ENCODE peak calls at places on chromosomes 7 and 10, in eight cellular contexts. S is coronary artery, J is colonic mucosa, L is A549, R is SK-N-SH, V is fibroblast of lung, G is BJ, M is brain microvascular endothelial cell. X is an unnamed sample.

GRCh38 chr7:151172273-151173141 is 5.0 kb upstream of the GBX1 start:
- DNase-seq in S (peak), J (peak), L (peak), R (peak), V (peak), G (peak), M (peak), X (peak)

GRCh38 chr10:43998021-43998809 is 349.5 kb upstream of the ZNF32 start:
- DNase-seq in S (no peak), J (no peak), L (no peak), R (no peak), V (peak), G (no peak), M (no peak), X (peak)

GRCh38 chr10:3567291-3567963 is 217.6 kb downstream of the KLF6 start:
- DNase-seq in S (no peak), J (no peak), L (no peak), R (no peak), V (no peak), G (no peak), M (no peak), X (no peak)

GRCh38 chr10:99835947-99836346 is 53.5 kb downstream of the ABCC2 start:
- DNase-seq in S (no peak), J (no peak), L (no peak), R (no peak), V (no peak), G (no peak), M (no peak), X (no peak)

GRCh38 chr7:80791509-80791929 is 127.3 kb downstream of the SEMA3C start:
- DNase-seq in S (no peak), J (no peak), L (no peak), R (peak), V (no peak), G (no peak), M (no peak), X (no peak)

GRCh38 chr10:48523820-48524758 is 80.8 kb downstream of the ARHGAP22 start:
- DNase-seq in S (peak), J (no peak), L (peak), R (peak), V (no peak), G (no peak), M (no peak), X (peak)

GRCh38 chr10:35027567-35027966 is 62.6 kb downstream of the CUL2 start:
- DNase-seq in S (no peak), J (no peak), L (no peak), R (peak), V (peak), G (peak), M (no peak), X (no peak)

GRCh38 chr10:78045856-78046255 is 12.2 kb downstream of the RPS24 start:
- DNase-seq in S (no peak), J (no peak), L (no peak), R (no peak), V (no peak), G (no peak), M (no peak), X (no peak)

GRCh38 chr10:31867646-31868045 is 61.0 kb downstream of the ARHGAP12 start:
- DNase-seq in S (no peak), J (no peak), L (peak), R (no peak), V (peak), G (no peak), M (no peak), X (peak)

GRCh38 chr10:69908071-69908470 is 106.4 kb downstream of the COL13A1 start:
- DNase-seq in S (no peak), J (no peak), L (no peak), R (no peak), V (no peak), G (no peak), M (no peak), X (peak)

GRCh38 chr10:35642023-35642792 is at the start of gene FZD8:
- DNase-seq in S (peak), J (peak), L (peak), R (peak), V (peak), G (peak), M (peak), X (peak)

GRCh38 chr7:44396498-44396897 is 71.1 kb upstream of the CAMK2B start:
- DNase-seq in S (no peak), J (no peak), L (no peak), R (no peak), V (no peak), G (no peak), M (no peak), X (no peak)

GRCh38 chr7:80127412-80128150 is 7.0 kb upstream of the GNAI1 start:
- DNase-seq in S (no peak), J (no peak), L (no peak), R (no peak), V (no peak), G (no peak), M (no peak), X (no peak)

GRCh38 chr7:100585511-100586265 is at the start of gene LRCH4:
- DNase-seq in S (no peak), J (peak), L (peak), R (peak), V (no peak), G (no peak), M (peak), X (peak)

GRCh38 chr7:70704921-70705346 is 427.0 kb upstream of the GALNT17 start:
- DNase-seq in S (no peak), J (no peak), L (no peak), R (no peak), V (peak), G (no peak), M (no peak), X (no peak)

GRCh38 chr7:99041526-99041925 is 102.4 kb downstream of the SMURF1 start:
- DNase-seq in S (no peak), J (peak), L (peak), R (no peak), V (no peak), G (no peak), M (no peak), X (no peak)

GRCh38 chr10:77909755-77910375 is 16.7 kb downstream of the DLG5 start:
- DNase-seq in S (no peak), J (peak), L (peak), R (no peak), V (peak), G (no peak), M (peak), X (peak)

GRCh38 chr10:129079705-129080104 is 387.3 kb upstream of the MGMT start:
- DNase-seq in S (no peak), J (peak), L (no peak), R (no peak), V (no peak), G (no peak), M (no peak), X (no peak)

GRCh38 chr7:155001756-155002410 is 1.0 kb downstream of the PAXIP1 start:
- DNase-seq in S (no peak), J (no peak), L (peak), R (no peak), V (peak), G (no peak), M (no peak), X (peak)

GRCh38 chr10:42934351-42934811 is 142.5 kb upstream of the RET start:
- DNase-seq in S (no peak), J (no peak), L (no peak), R (no peak), V (no peak), G (no peak), M (no peak), X (no peak)

GRCh38 chr10:53786236-53786635 is 1013.7 kb upstream of the MBL2 start:
- DNase-seq in S (no peak), J (no peak), L (peak), R (no peak), V (no peak), G (no peak), M (no peak), X (no peak)

GRCh38 chr7:115338016-115338415 is 416.1 kb downstream of the MDFIC start:
- DNase-seq in S (no peak), J (no peak), L (no peak), R (no peak), V (no peak), G (no peak), M (no peak), X (no peak)

GRCh38 chr10:127386606-127387327 is 162.3 kb upstream of the NPS start:
- DNase-seq in S (peak), J (no peak), L (no peak), R (no peak), V (no peak), G (no peak), M (no peak), X (no peak)

GRCh38 chr10:66622050-66622449 is 303.8 kb upstream of the LRRTM3 start:
- DNase-seq in S (no peak), J (no peak), L (no peak), R (no peak), V (no peak), G (no peak), M (no peak), X (no peak)

GRCh38 chr10:49617281-49618020 is 3.6 kb downstream of the CHAT start:
- DNase-seq in S (peak), J (no peak), L (no peak), R (peak), V (no peak), G (no peak), M (no peak), X (no peak)

GRCh38 chr10:52409195-52409594 is 95.1 kb downstream of the DKK1 start:
- DNase-seq in S (no peak), J (no peak), L (no peak), R (no peak), V (no peak), G (no peak), M (no peak), X (no peak)

GRCh38 chr7:155369-156000 is 36.9 kb upstream of the FAM20C start:
- DNase-seq in S (no peak), J (no peak), L (no peak), R (no peak), V (peak), G (no peak), M (no peak), X (no peak)

GRCh38 chr7:4245866-4246470 is 436.1 kb upstream of the FOXK1 start:
- DNase-seq in S (no peak), J (no peak), L (no peak), R (no peak), V (no peak), G (no peak), M (no peak), X (no peak)

GRCh38 chr7:28067171-28067570 is 113.4 kb downstream of the JAZF1 start:
- DNase-seq in S (no peak), J (no peak), L (no peak), R (no peak), V (no peak), G (no peak), M (no peak), X (no peak)

GRCh38 chr10:69895759-69896158 is 94.1 kb downstream of the COL13A1 start:
- DNase-seq in S (no peak), J (no peak), L (no peak), R (peak), V (peak), G (peak), M (peak), X (peak)

GRCh38 chr7:121352323-121352722 is 23.5 kb downstream of the WNT16 start:
- DNase-seq in S (no peak), J (no peak), L (no peak), R (no peak), V (no peak), G (no peak), M (no peak), X (no peak)

GRCh38 chr10:7407368-7408002 is 3.3 kb downstream of the SFMBT2 start:
- DNase-seq in S (peak), J (no peak), L (no peak), R (no peak), V (peak), G (no peak), M (no peak), X (no peak)

GRCh38 chr7:18320422-18320821 is 175.1 kb upstream of the HDAC9 start:
- DNase-seq in S (no peak), J (no peak), L (no peak), R (no peak), V (peak), G (no peak), M (no peak), X (no peak)

DNA sequence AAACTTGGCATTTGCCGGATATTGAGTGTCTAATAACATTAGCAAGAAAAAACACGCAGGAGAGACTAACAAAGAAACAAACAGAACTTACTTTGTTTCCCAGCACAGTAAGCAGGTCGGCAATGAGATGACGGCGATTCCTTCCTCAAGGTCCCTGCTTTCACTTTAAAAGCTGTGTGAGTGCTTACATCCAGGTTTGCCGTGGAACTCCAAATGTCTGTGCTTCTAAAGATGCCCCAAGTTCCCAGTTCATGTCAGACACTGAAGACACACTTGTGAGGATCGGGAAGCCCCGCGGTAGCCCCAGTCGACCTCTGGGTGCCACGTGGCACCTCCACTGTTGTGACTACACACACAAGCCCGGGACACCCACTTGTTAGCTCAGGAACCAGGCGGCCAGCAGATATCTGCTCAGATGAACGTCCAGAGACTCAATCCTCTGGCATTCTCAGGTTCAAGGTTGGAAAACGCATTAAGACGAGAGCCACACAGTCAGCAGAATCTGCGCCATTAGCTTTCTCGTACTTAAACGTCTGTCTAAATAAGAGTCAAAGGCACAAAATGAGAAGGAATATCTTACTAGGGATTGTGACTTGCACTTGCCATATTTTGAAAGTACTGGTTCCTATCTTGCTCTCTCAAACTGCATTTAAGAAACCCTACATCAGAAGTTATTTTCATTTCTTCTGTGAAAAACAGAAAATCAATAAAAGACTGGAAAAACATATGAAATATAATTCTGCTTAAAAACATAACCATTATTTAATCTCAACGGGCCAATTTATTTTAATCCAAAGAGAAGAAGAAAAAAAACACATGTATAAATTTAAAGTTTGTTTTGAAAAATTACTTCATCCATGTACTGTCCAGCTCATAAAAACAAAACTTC is 207.6 kb upstream of the KLF14 start:
- DNase-seq in S (no peak), J (peak), L (peak), R (no peak), V (peak), G (no peak), M (peak), X (no peak)
- H3K4me3 ChIP-seq in S (peak), J (peak), L (peak), R (peak), V (peak), G (peak), M (peak), X (peak)

GRCh38 chr7:106094780-106095179 is 17.3 kb downstream of the SYPL1 start:
- DNase-seq in S (no peak), J (no peak), L (no peak), R (no peak), V (no peak), G (no peak), M (no peak), X (no peak)
- TF ChIP-seq CTCF in S (no peak), J (no peak), L (no peak), R (no peak), V (no peak), G (no peak), M (no peak), X (no peak)

GRCh38 chr10:132540456-132540855 is 2.9 kb downstream of the INPP5A start:
- DNase-seq in S (no peak), J (no peak), L (no peak), R (no peak), V (peak), G (no peak), M (peak), X (peak)
- H3K4me3 ChIP-seq in S (peak), J (no peak), L (no peak), R (no peak), V (peak), G (peak), M (peak), X (peak)

DNA sequence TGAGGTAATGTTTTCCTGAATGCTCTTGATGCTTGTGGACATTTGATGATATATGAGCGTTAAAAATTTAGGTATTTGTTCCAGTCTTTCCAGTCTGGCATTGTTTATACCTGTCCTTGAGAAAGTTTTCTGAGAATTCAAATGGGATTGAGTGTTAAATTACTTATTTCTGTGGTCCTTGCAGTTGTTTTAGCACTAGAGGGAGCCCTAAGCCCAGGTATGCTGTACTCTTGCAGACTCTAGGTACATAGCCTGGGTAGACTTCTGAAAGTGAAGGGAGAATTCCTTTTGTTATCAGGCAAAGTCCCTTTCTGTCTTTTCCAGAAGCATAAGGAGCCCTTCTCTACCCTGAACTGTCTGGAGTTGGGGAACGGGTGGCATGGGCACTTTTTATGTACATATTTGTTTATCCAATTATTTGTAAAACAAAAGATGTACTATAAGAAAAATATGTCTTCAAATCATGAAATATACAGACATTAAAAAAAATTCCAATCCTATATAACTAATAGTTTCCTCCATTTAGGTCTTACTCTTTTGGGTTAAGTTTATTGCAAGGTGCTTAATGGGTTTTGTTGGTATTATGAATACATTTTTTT is 262.1 kb downstream of the ATRNL1 start:
- DNase-seq in S (no peak), J (peak), L (peak), R (peak), V (peak), G (peak), M (peak), X (peak)
- TF ChIP-seq CTCF in S (peak), J (peak), L (peak), R (peak), V (peak), G (peak), M (peak), X (peak)

GRCh38 chr10:102117391-102118159 is 2.6 kb downstream of the LDB1 start:
- DNase-seq in S (peak), J (peak), L (peak), R (peak), V (peak), G (no peak), M (no peak), X (peak)

GRCh38 chr10:102113261-102113955 is 6.8 kb downstream of the LDB1 start:
- DNase-seq in S (no peak), J (no peak), L (no peak), R (no peak), V (no peak), G (no peak), M (no peak), X (peak)

GRCh38 chr10:102114861-102115618 is 5.1 kb downstream of the LDB1 start:
- DNase-seq in S (peak), J (peak), L (peak), R (peak), V (peak), G (no peak), M (peak), X (peak)

GRCh38 chr10:102113956-102114857 is 6.0 kb downstream of the LDB1 start:
- DNase-seq in S (no peak), J (peak), L (no peak), R (peak), V (peak), G (no peak), M (no peak), X (peak)

GRCh38 chr10:102115775-102116174 is 4.4 kb downstream of the LDB1 start:
- DNase-seq in S (no peak), J (no peak), L (no peak), R (no peak), V (no peak), G (no peak), M (no peak), X (no peak)
- H3K4me3 ChIP-seq in S (peak), J (no peak), L (no peak), R (peak), V (no peak), G (no peak), M (no peak), X (peak)

DNA sequence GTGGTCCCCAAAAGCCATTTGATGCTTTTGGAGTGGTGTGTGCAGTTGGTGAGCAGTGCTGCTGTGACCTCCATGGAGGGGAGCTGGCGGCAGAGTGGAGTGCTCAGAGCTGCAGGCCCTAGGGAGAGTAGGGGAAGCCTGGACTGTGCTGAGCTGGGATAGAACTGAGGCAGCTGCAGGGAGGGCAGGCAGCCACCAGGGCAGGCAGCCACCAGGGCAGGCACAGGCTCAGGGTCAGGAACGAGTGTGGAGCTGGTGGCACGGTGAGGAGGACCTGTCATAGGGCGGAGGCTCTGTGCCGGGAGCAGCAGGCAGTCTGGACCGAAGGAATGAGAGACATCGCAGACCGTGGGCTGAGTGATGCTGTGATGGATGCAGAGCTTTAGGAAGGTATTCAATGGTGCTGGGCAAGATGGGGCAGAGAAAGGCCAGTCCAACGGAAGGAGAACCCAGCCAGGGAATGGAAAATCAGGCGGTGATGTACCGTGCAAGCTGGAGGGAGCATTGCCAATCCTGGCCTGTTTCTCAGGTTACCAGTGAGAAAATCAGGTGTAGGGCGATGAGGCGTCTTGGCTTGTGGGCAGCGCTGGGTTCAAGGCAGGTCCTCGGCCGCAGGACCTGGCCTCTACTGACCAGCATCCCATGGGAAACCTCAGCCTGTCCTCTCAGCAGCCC is 152.6 kb downstream of the CAMK1D start:
- DNase-seq in S (peak), J (peak), L (no peak), R (no peak), V (no peak), G (no peak), M (no peak), X (no peak)
- TF ChIP-seq CTCF in S (no peak), J (no peak), L (no peak), R (no peak), V (no peak), G (no peak), M (no peak), X (no peak)

GRCh38 chr10:132687893-132688579 is 97.9 kb downstream of the NKX6-2 start:
- DNase-seq in S (peak), J (no peak), L (no peak), R (no peak), V (no peak), G (no peak), M (no peak), X (no peak)

GRCh38 chr10:132685121-132685891 is 100.6 kb downstream of the NKX6-2 start:
- DNase-seq in S (peak), J (peak), L (no peak), R (no peak), V (peak), G (peak), M (peak), X (peak)

GRCh38 chr10:132687181-132687892 is 98.6 kb downstream of the NKX6-2 start:
- DNase-seq in S (peak), J (no peak), L (no peak), R (no peak), V (no peak), G (no peak), M (no peak), X (no peak)

GRCh38 chr10:132684164-132684891 is 101.6 kb downstream of the NKX6-2 start:
- DNase-seq in S (peak), J (no peak), L (no peak), R (no peak), V (peak), G (no peak), M (peak), X (peak)

GRCh38 chr10:132685921-132686680 is 99.8 kb downstream of the NKX6-2 start:
- DNase-seq in S (peak), J (no peak), L (no peak), R (no peak), V (no peak), G (no peak), M (no peak), X (no peak)
- H3K4me3 ChIP-seq in S (peak), J (no peak), L (no peak), R (no peak), V (no peak), G (no peak), M (no peak), X (no peak)